ENCODE peak calls at places on chromosome 14, in five cellular contexts. H is RWPE1, V is psoas muscle, B is SK-N-SH, F is cardiac muscle cell. K is an unnamed sample.

GRCh38 chr14:59182641-59183040 is 5.8 kb upstream of the DAAM1 start:
- DNase-seq in H (no peak), F (no peak), V (no peak), B (no peak), K (no peak)

GRCh38 chr14:74089251-74090020 is 4.7 kb downstream of the LIN52 start:
- DNase-seq in H (no peak), V (no peak), F (no peak), B (no peak), K (no peak)

GRCh38 chr14:73463411-73463810 is 5.1 kb upstream of the NUMB start:
- DNase-seq in F (peak), H (peak), B (no peak), V (peak), K (no peak)

GRCh38 chr14:54782803-54783659 is 119.6 kb downstream of the GCH1 start:
- DNase-seq in H (no peak), B (no peak), V (no peak), F (no peak), K (no peak)

GRCh38 chr14:75559451-75560187 is 18.8 kb upstream of the FLVCR2 start:
- DNase-seq in H (peak), B (no peak), F (peak), V (peak), K (no peak)

GRCh38 chr14:33636715-33637114 is 314.2 kb downstream of the EGLN3 start:
- DNase-seq in F (no peak), B (no peak), H (no peak), V (no peak), K (no peak)

GRCh38 chr14:39219075-39219499 is 14.6 kb upstream of the MIA2 start:
- DNase-seq in F (peak), V (no peak), H (no peak), B (no peak), K (no peak)

GRCh38 chr14:89927466-89927865 is 27.1 kb downstream of the EFCAB11 start:
- DNase-seq in H (no peak), V (no peak), F (no peak), B (no peak), K (no peak)

GRCh38 chr14:103698380-103699260 is 16.6 kb downstream of the XRCC3 start:
- DNase-seq in H (peak), F (no peak), B (no peak), V (peak), K (no peak)

GRCh38 chr14:89013098-89013504 is 188.7 kb downstream of the TTC8 start:
- DNase-seq in F (peak), H (peak), V (no peak), B (no peak), K (peak)

GRCh38 chr14:67951529-67952120 is 132.0 kb downstream of the RAD51B start:
- DNase-seq in F (peak), V (no peak), B (no peak), H (no peak), K (no peak)

GRCh38 chr14:66379116-66379515 is 107.1 kb upstream of the CCDC196 start:
- DNase-seq in H (peak), F (no peak), V (peak), B (no peak), K (no peak)

GRCh38 chr14:101520621-101521305 is 40.5 kb upstream of the DIO3 start:
- DNase-seq in V (peak), B (no peak), F (peak), H (no peak), K (no peak)

GRCh38 chr14:93727039-93727740 is 61.1 kb downstream of the PRIMA1 start:
- DNase-seq in V (no peak), F (no peak), B (no peak), H (no peak), K (no peak)

GRCh38 chr14:72318648-72319047 is 386.4 kb downstream of the RGS6 start:
- DNase-seq in V (no peak), B (no peak), F (no peak), H (no peak), K (no peak)

GRCh38 chr14:34110531-34110930 is 159.7 kb upstream of the EGLN3 start:
- DNase-seq in B (no peak), F (no peak), H (no peak), V (no peak), K (no peak)

GRCh38 chr14:38129192-38129591 is 78.5 kb upstream of the SSTR1 start:
- DNase-seq in H (no peak), V (no peak), F (no peak), B (no peak), K (no peak)

GRCh38 chr14:73027546-73027945 is 640 bp upstream of the ZFYVE1 start:
- DNase-seq in F (no peak), H (no peak), B (no peak), V (no peak), K (no peak)

K was measured in D341Med.